ENCODE peak calls at places on chromosomes 12 and 14, in eight cellular contexts. One of them, this sample, is unnamed.

GRCh38 chr14:65551019-65551643 is 138.6 kb downstream of the FUT8 start:
- DNase-seq in T-helper 9 cell: no peak
- DNase-seq in posterior cingulate gyrus: no peak
- DNase-seq in transverse colon: no peak
- DNase-seq in NCI-H1105: no peak
- DNase-seq in activated CD8-positive, alpha-beta memory T cell treated with anti-CD3 and anti-CD28 coated beads for 48 hours: no peak
- DNase-seq in Peyer's patch: no peak
- DNase-seq in activated naive CD4-positive, alpha-beta T cell treated with anti-CD3 and anti-CD28 coated beads for 36 hours: peak
- DNase-seq in this sample: no peak

GRCh38 chr12:13211859-13212664 is 15.5 kb downstream of the EMP1 start:
- DNase-seq in Peyer's patch: peak
- DNase-seq in NCI-H1105: peak
- DNase-seq in activated CD8-positive, alpha-beta memory T cell treated with anti-CD3 and anti-CD28 coated beads for 48 hours: no peak
- DNase-seq in T-helper 9 cell: peak
- DNase-seq in activated naive CD4-positive, alpha-beta T cell treated with anti-CD3 and anti-CD28 coated beads for 36 hours: peak
- DNase-seq in posterior cingulate gyrus: no peak
- DNase-seq in transverse colon: peak
- DNase-seq in this sample: peak

GRCh38 chr12:17588968-17589367 is 501.0 kb downstream of the RERGL start:
- DNase-seq in activated naive CD4-positive, alpha-beta T cell treated with anti-CD3 and anti-CD28 coated beads for 36 hours: no peak
- DNase-seq in activated CD8-positive, alpha-beta memory T cell treated with anti-CD3 and anti-CD28 coated beads for 48 hours: no peak
- DNase-seq in T-helper 9 cell: no peak
- DNase-seq in posterior cingulate gyrus: no peak
- DNase-seq in transverse colon: no peak
- DNase-seq in NCI-H1105: no peak
- DNase-seq in Peyer's patch: no peak
- DNase-seq in this sample: no peak

GRCh38 chr14:97948841-97949240 is 1151.7 kb downstream of the VRK1 start:
- DNase-seq in transverse colon: no peak
- DNase-seq in T-helper 9 cell: no peak
- DNase-seq in posterior cingulate gyrus: no peak
- DNase-seq in activated CD8-positive, alpha-beta memory T cell treated with anti-CD3 and anti-CD28 coated beads for 48 hours: no peak
- DNase-seq in activated naive CD4-positive, alpha-beta T cell treated with anti-CD3 and anti-CD28 coated beads for 36 hours: no peak
- DNase-seq in NCI-H1105: no peak
- DNase-seq in Peyer's patch: no peak
- DNase-seq in this sample: no peak

GRCh38 chr12:42084522-42084921 is 60.2 kb downstream of the GXYLT1 start:
- DNase-seq in activated CD8-positive, alpha-beta memory T cell treated with anti-CD3 and anti-CD28 coated beads for 48 hours: no peak
- DNase-seq in T-helper 9 cell: no peak
- DNase-seq in Peyer's patch: no peak
- DNase-seq in NCI-H1105: no peak
- DNase-seq in transverse colon: no peak
- DNase-seq in activated naive CD4-positive, alpha-beta T cell treated with anti-CD3 and anti-CD28 coated beads for 36 hours: no peak
- DNase-seq in posterior cingulate gyrus: no peak
- DNase-seq in this sample: no peak

GRCh38 chr14:75915063-75915462 is 66.7 kb downstream of the TGFB3 start:
- DNase-seq in T-helper 9 cell: no peak
- DNase-seq in Peyer's patch: no peak
- DNase-seq in transverse colon: no peak
- DNase-seq in NCI-H1105: no peak
- DNase-seq in posterior cingulate gyrus: no peak
- DNase-seq in activated naive CD4-positive, alpha-beta T cell treated with anti-CD3 and anti-CD28 coated beads for 36 hours: no peak
- DNase-seq in activated CD8-positive, alpha-beta memory T cell treated with anti-CD3 and anti-CD28 coated beads for 48 hours: no peak
- DNase-seq in this sample: no peak

GRCh38 chr14:30849354-30849753 is 25.0 kb upstream of the COCH start:
- DNase-seq in Peyer's patch: no peak
- DNase-seq in transverse colon: peak
- DNase-seq in activated naive CD4-positive, alpha-beta T cell treated with anti-CD3 and anti-CD28 coated beads for 36 hours: no peak
- DNase-seq in posterior cingulate gyrus: no peak
- DNase-seq in NCI-H1105: no peak
- DNase-seq in T-helper 9 cell: no peak
- DNase-seq in activated CD8-positive, alpha-beta memory T cell treated with anti-CD3 and anti-CD28 coated beads for 48 hours: no peak
- DNase-seq in this sample: no peak

GRCh38 chr14:28242895-28243294 is 523.7 kb upstream of the FOXG1 start:
- DNase-seq in T-helper 9 cell: no peak
- DNase-seq in transverse colon: no peak
- DNase-seq in activated CD8-positive, alpha-beta memory T cell treated with anti-CD3 and anti-CD28 coated beads for 48 hours: no peak
- DNase-seq in Peyer's patch: no peak
- DNase-seq in NCI-H1105: no peak
- DNase-seq in activated naive CD4-positive, alpha-beta T cell treated with anti-CD3 and anti-CD28 coated beads for 36 hours: no peak
- DNase-seq in posterior cingulate gyrus: no peak
- DNase-seq in this sample: no peak

GRCh38 chr14:105064721-105065143 is 498 bp downstream of the GPR132 start:
- DNase-seq in transverse colon: peak
- DNase-seq in activated CD8-positive, alpha-beta memory T cell treated with anti-CD3 and anti-CD28 coated beads for 48 hours: no peak
- DNase-seq in NCI-H1105: no peak
- DNase-seq in T-helper 9 cell: no peak
- DNase-seq in activated naive CD4-positive, alpha-beta T cell treated with anti-CD3 and anti-CD28 coated beads for 36 hours: peak
- DNase-seq in posterior cingulate gyrus: no peak
- DNase-seq in Peyer's patch: peak
- DNase-seq in this sample: no peak

GRCh38 chr12:65826513-65827171 is 2.4 kb downstream of the HMGA2 start:
- DNase-seq in activated naive CD4-positive, alpha-beta T cell treated with anti-CD3 and anti-CD28 coated beads for 36 hours: no peak
- DNase-seq in NCI-H1105: no peak
- DNase-seq in Peyer's patch: no peak
- DNase-seq in transverse colon: no peak
- DNase-seq in activated CD8-positive, alpha-beta memory T cell treated with anti-CD3 and anti-CD28 coated beads for 48 hours: no peak
- DNase-seq in posterior cingulate gyrus: no peak
- DNase-seq in T-helper 9 cell: no peak
- DNase-seq in this sample: no peak

GRCh38 chr12:122593910-122594309 is 66.9 kb downstream of the KNTC1 start:
- DNase-seq in activated CD8-positive, alpha-beta memory T cell treated with anti-CD3 and anti-CD28 coated beads for 48 hours: no peak
- DNase-seq in Peyer's patch: no peak
- DNase-seq in activated naive CD4-positive, alpha-beta T cell treated with anti-CD3 and anti-CD28 coated beads for 36 hours: no peak
- DNase-seq in NCI-H1105: no peak
- DNase-seq in posterior cingulate gyrus: no peak
- DNase-seq in transverse colon: no peak
- DNase-seq in T-helper 9 cell: no peak
- DNase-seq in this sample: no peak

GRCh38 chr12:94951071-94951639 is 52.3 kb downstream of the NDUFA12 start:
- DNase-seq in activated naive CD4-positive, alpha-beta T cell treated with anti-CD3 and anti-CD28 coated beads for 36 hours: no peak
- DNase-seq in Peyer's patch: no peak
- DNase-seq in transverse colon: no peak
- DNase-seq in posterior cingulate gyrus: no peak
- DNase-seq in NCI-H1105: no peak
- DNase-seq in activated CD8-positive, alpha-beta memory T cell treated with anti-CD3 and anti-CD28 coated beads for 48 hours: no peak
- DNase-seq in T-helper 9 cell: no peak
- DNase-seq in this sample: no peak

GRCh38 chr12:93146970-93147369 is 217.9 kb upstream of the EEA1 start:
- DNase-seq in activated naive CD4-positive, alpha-beta T cell treated with anti-CD3 and anti-CD28 coated beads for 36 hours: no peak
- DNase-seq in activated CD8-positive, alpha-beta memory T cell treated with anti-CD3 and anti-CD28 coated beads for 48 hours: no peak
- DNase-seq in NCI-H1105: no peak
- DNase-seq in posterior cingulate gyrus: no peak
- DNase-seq in T-helper 9 cell: no peak
- DNase-seq in transverse colon: no peak
- DNase-seq in Peyer's patch: no peak
- DNase-seq in this sample: no peak

GRCh38 chr14:83556746-83557460 is 1973.0 kb upstream of the FLRT2 start:
- DNase-seq in T-helper 9 cell: no peak
- DNase-seq in NCI-H1105: no peak
- DNase-seq in activated naive CD4-positive, alpha-beta T cell treated with anti-CD3 and anti-CD28 coated beads for 36 hours: no peak
- DNase-seq in Peyer's patch: no peak
- DNase-seq in posterior cingulate gyrus: no peak
- DNase-seq in transverse colon: no peak
- DNase-seq in activated CD8-positive, alpha-beta memory T cell treated with anti-CD3 and anti-CD28 coated beads for 48 hours: no peak
- DNase-seq in this sample: no peak

GRCh38 chr12:83276904-83277303 is 590.2 kb downstream of the TMTC2 start:
- DNase-seq in activated naive CD4-positive, alpha-beta T cell treated with anti-CD3 and anti-CD28 coated beads for 36 hours: no peak
- DNase-seq in T-helper 9 cell: no peak
- DNase-seq in NCI-H1105: no peak
- DNase-seq in transverse colon: no peak
- DNase-seq in posterior cingulate gyrus: no peak
- DNase-seq in Peyer's patch: no peak
- DNase-seq in activated CD8-positive, alpha-beta memory T cell treated with anti-CD3 and anti-CD28 coated beads for 48 hours: no peak
- DNase-seq in this sample: no peak

GRCh38 chr12:4153343-4153892 is 120.1 kb upstream of the CCND2 start:
- DNase-seq in transverse colon: peak
- DNase-seq in posterior cingulate gyrus: no peak
- DNase-seq in Peyer's patch: peak
- DNase-seq in activated naive CD4-positive, alpha-beta T cell treated with anti-CD3 and anti-CD28 coated beads for 36 hours: peak
- DNase-seq in NCI-H1105: no peak
- DNase-seq in T-helper 9 cell: no peak
- DNase-seq in activated CD8-positive, alpha-beta memory T cell treated with anti-CD3 and anti-CD28 coated beads for 48 hours: peak
- DNase-seq in this sample: no peak

This sample was measured in stomach.